ENCODE peak calls at places on chromosomes 3 and 15, in four cellular contexts. C, S, A and N are unnamed samples.

GRCh38 chr3:42655980-42656679 is 2.6 kb downstream of the ZBTB47 start:
- DNase-seq in C (no peak), S (no peak), A (peak), N (peak)

GRCh38 chr3:111368061-111368460 is 173.9 kb upstream of the CD96 start:
- DNase-seq in C (no peak), S (no peak), A (no peak), N (peak)

GRCh38 chr15:31326729-31327673 is at the start of gene KLF13:
- DNase-seq in C (peak), S (peak), A (peak), N (peak)

GRCh38 chr3:141738636-141739363 is 702 bp downstream of the RNF7 start:
- DNase-seq in C (no peak), S (peak), A (peak), N (peak)

GRCh38 chr15:64452988-64453688 is 7.2 kb upstream of the ZNF609 start:
- DNase-seq in C (peak), S (no peak), A (no peak), N (peak)

GRCh38 chr3:184145120-184145524 is 10.0 kb downstream of the EIF2B5 start:
- DNase-seq in C (peak), S (peak), A (peak), N (peak)

GRCh38 chr3:197305854-197306253 is 7.4 kb upstream of the DLG1 start:
- DNase-seq in C (no peak), S (no peak), A (no peak), N (peak)

GRCh38 chr15:41695750-41696436 is 35.7 kb downstream of the MGA start:
- DNase-seq in C (no peak), S (no peak), A (peak), N (peak)

GRCh38 chr15:89051875-89052274 is 36.4 kb upstream of the ABHD2 start:
- DNase-seq in C (no peak), S (no peak), A (no peak), N (peak)

GRCh38 chr3:67349551-67350174 is 304.7 kb downstream of the SUCLG2 start:
- DNase-seq in C (no peak), S (no peak), A (peak), N (no peak)

GRCh38 chr3:195221015-195221853 is 49.7 kb downstream of the XXYLT1 start:
- DNase-seq in C (no peak), S (peak), A (no peak), N (no peak)

GRCh38 chr3:58117561-58118305 is 93.0 kb downstream of the DNASE1L3 start:
- DNase-seq in C (peak), S (peak), A (no peak), N (peak)

GRCh38 chr3:30012941-30013543 is 593.4 kb upstream of the TGFBR2 start:
- DNase-seq in C (peak), S (peak), A (peak), N (peak)

GRCh38 chr3:171682743-171683142 is 127.5 kb downstream of the PLD1 start:
- DNase-seq in C (no peak), S (no peak), A (no peak), N (no peak)

GRCh38 chr3:52039846-52040245 is 16.5 kb downstream of the DUSP7 start:
- DNase-seq in C (peak), S (no peak), A (peak), N (peak)

GRCh38 chr3:158522737-158523136 is 48.3 kb upstream of the MLF1 start:
- DNase-seq in C (no peak), S (no peak), A (peak), N (peak)

GRCh38 chr15:72740202-72740601 is 43.4 kb downstream of the ADPGK start:
- DNase-seq in C (no peak), S (no peak), A (no peak), N (no peak)

GRCh38 chr3:37319784-37320183 is 145.4 kb upstream of the LRRFIP2 start:
- DNase-seq in C (no peak), S (no peak), A (no peak), N (no peak)

GRCh38 chr3:187773963-187774789 is 28.9 kb upstream of the BCL6 start:
- DNase-seq in C (no peak), S (no peak), A (peak), N (no peak)

GRCh38 chr3:61200255-61200654 is 51.0 kb downstream of the FHIT start:
- DNase-seq in C (no peak), S (no peak), A (no peak), N (no peak)

GRCh38 chr3:170689218-170689874 is 103.5 kb upstream of the SLC7A14 start:
- DNase-seq in C (no peak), S (no peak), A (peak), N (peak)

GRCh38 chr3:129013491-129013891 is 12.4 kb downstream of the EFCC1 start:
- DNase-seq in C (no peak), S (no peak), A (no peak), N (no peak)

GRCh38 chr3:46660543-46661523 is 32.6 kb downstream of the ALS2CL start:
- DNase-seq in C (peak), S (peak), A (peak), N (no peak)

GRCh38 chr3:10926441-10926830 is 66.1 kb upstream of the SLC6A1 start:
- DNase-seq in C (no peak), S (no peak), A (no peak), N (no peak)

GRCh38 chr3:58688563-58688962 is 22.0 kb upstream of the FAM3D start:
- DNase-seq in C (no peak), S (peak), A (no peak), N (no peak)

GRCh38 chr15:68408526-68408925 is 23.4 kb downstream of the ITGA11 start:
- DNase-seq in C (no peak), S (peak), A (no peak), N (no peak)

GRCh38 chr3:174204765-174205164 is 654.4 kb upstream of the NAALADL2 start:
- DNase-seq in C (no peak), S (no peak), A (no peak), N (no peak)

GRCh38 chr15:97023131-97023844 is 692.8 kb downstream of the NR2F2 start:
- DNase-seq in C (no peak), S (no peak), A (peak), N (peak)

GRCh38 chr3:12708584-12709192 is 44.8 kb upstream of the RAF1 start:
- DNase-seq in C (peak), S (no peak), A (peak), N (peak)

GRCh38 chr3:183349421-183350157 is 78.8 kb downstream of the MCF2L2 start:
- DNase-seq in C (no peak), S (no peak), A (no peak), N (no peak)

GRCh38 chr15:34987623-34987981 is 485 bp downstream of the ZNF770 start:
- DNase-seq in C (no peak), S (peak), A (no peak), N (no peak)

GRCh38 chr3:42185044-42185443 is 80.9 kb downstream of the CCK start:
- DNase-seq in C (no peak), S (no peak), A (peak), N (no peak)

GRCh38 chr3:177647876-177648275 is 450.6 kb upstream of the TBL1XR1 start:
- DNase-seq in C (no peak), S (no peak), A (no peak), N (no peak)

GRCh38 chr3:73759290-73759689 is 134.5 kb upstream of the PDZRN3 start:
- DNase-seq in C (no peak), S (no peak), A (no peak), N (peak)

GRCh38 chr3:182413061-182413460 is 380.2 kb upstream of the ATP11B start:
- DNase-seq in C (no peak), S (no peak), A (no peak), N (no peak)

GRCh38 chr3:107241217-107241616 is 136.0 kb upstream of the CCDC54 start:
- DNase-seq in C (peak), S (peak), A (peak), N (peak)

DNA sequence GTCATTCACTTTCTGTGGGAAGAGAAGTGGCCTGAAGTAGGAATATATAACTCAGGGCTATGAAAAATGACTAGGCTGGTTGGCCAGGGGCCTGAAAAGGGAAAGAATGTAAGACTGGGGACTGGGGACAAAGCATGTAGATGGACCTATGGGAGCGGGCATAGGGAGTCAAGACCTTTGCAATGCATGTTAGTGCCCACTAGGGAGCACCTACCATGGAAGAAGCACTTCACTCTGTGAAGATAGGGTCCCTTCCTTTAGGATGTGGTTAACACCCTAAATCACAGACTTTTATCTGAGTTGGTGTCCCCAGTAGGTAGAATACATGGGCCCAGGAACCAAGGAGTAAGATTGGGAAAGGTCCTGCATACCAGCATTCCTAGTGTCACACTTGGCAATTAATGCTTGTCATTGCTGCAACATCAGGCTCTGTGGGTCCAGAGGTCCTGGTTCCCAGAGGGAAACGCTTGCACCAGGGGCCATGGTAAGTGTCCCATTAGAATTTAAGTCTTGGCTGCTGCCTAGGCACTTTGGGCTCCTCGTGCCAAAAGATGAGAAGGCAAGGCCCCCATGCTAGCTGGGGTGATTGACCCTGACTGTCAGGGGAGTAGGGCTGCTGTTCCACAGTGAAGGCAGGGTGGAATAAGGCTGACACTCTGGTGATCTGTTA is 79.6 kb downstream of the CRYGS start:
- DNase-seq in C (no peak), S (no peak), A (no peak), N (no peak)
- TF ChIP-seq CTCF in C (no peak), S (no peak), A (no peak), N (no peak)

GRCh38 chr15:69578252-69578651 is 125.6 kb downstream of the RPLP1 start:
- DNase-seq in C (no peak), S (no peak), A (no peak), N (no peak)

GRCh38 chr15:69577397-69577796 is 124.8 kb downstream of the RPLP1 start:
- DNase-seq in C (no peak), S (peak), A (no peak), N (no peak)

GRCh38 chr15:69575387-69575786 is 122.8 kb downstream of the RPLP1 start:
- DNase-seq in C (no peak), S (no peak), A (no peak), N (no peak)

GRCh38 chr15:69576035-69576526 is 123.5 kb downstream of the RPLP1 start:
- DNase-seq in C (peak), S (peak), A (peak), N (peak)

DNA sequence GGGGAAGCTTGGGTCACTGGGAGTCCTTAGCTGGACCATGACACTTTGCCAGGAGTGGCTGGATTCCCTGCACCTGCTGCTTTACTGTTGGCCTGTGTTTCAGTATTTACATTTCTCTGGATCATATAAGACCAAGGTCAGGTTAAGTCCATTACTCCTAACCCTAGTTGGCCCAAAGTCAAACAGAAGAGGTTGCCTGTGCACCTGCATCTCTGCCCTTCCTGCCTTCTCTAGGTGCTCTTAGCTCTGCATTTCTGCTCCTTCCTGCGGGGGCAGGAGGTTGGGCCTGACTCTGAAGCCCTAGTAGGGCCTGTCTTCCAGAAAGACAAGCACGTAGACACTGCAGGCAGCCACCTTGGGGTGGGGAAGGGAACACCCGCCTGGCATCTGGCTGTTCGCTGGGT is 124.3 kb downstream of the RPLP1 start:
- DNase-seq in C (no peak), S (peak), A (no peak), N (no peak)
- TF ChIP-seq CTCF in C (no peak), S (no peak), A (no peak), N (no peak)

GRCh38 chr3:115438799-115439198 is 184.5 kb upstream of the GAP43 start:
- DNase-seq in C (no peak), S (no peak), A (no peak), N (no peak)

DNA sequence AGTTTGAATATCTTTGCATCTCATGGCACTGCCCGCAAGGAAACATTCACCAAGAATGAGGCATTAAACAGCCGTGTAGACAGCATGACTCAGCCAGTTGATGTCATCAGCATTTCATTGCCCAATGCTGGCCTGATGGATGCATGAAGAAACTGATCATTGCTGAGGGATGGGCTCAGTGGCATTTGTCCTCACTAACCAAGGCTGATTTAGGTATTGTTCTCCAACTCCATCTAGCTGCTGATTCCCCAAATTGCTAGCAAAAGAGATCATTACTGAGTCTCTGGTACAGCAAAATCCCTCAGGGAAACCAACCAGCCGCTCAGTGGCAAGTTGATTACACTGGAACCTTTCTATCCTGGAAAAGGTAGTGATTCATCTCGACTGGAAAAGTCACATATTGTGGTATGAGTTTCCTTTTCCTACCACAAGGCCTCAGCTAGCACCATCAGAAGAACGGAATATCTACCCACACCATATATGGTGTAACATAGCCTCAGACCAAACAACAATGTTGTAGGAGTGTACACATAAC is 186.5 kb upstream of the GAP43 start:
- DNase-seq in C (no peak), S (no peak), A (peak), N (peak)
- TF ChIP-seq CTCF in C (peak), S (no peak), A (peak), N (peak)

GRCh38 chr3:86772699-86773098 is 218.2 kb downstream of the VGLL3 start:
- DNase-seq in C (no peak), S (no peak), A (peak), N (no peak)

GRCh38 chr3:86771741-86772512 is 219.0 kb downstream of the VGLL3 start:
- DNase-seq in C (no peak), S (no peak), A (no peak), N (no peak)

GRCh38 chr3:86774082-86774691 is 216.8 kb downstream of the VGLL3 start:
- DNase-seq in C (no peak), S (no peak), A (peak), N (peak)
- TF ChIP-seq CTCF in C (peak), S (peak), A (peak), N (peak)

GRCh38 chr3:179108091-179108490 is 36.5 kb upstream of the ZMAT3 start:
- DNase-seq in C (no peak), S (no peak), A (peak), N (peak)
- TF ChIP-seq CTCF in C (no peak), S (no peak), A (no peak), N (no peak)